ENCODE peak calls at places on chromosomes 16 and 17, in four cellular contexts. X, R, O and Z are unnamed samples.

GRCh38 chr17:15659663-15660062 is 24.4 kb downstream of the TRIM16 start:
- DNase-seq in X (no peak), R (no peak), O (no peak), Z (no peak)

GRCh38 chr17:31260151-31260550 is 36.9 kb downstream of the OMG start:
- DNase-seq in X (no peak), R (no peak), O (no peak), Z (no peak)

GRCh38 chr17:78255029-78255656 is 23.7 kb downstream of the TMEM235 start:
- DNase-seq in X (no peak), R (no peak), O (no peak), Z (no peak)

GRCh38 chr17:57609878-57610270 is 135.2 kb downstream of the CCDC182 start:
- DNase-seq in X (no peak), R (no peak), O (no peak), Z (no peak)

GRCh38 chr17:42519546-42520444 is 16.2 kb upstream of the NAGLU start:
- DNase-seq in X (no peak), R (peak), O (peak), Z (peak)

GRCh38 chr17:60792250-60792898 is 114.7 kb downstream of the BCAS3 start:
- DNase-seq in X (no peak), R (no peak), O (no peak), Z (no peak)

GRCh38 chr16:4882633-4883285 is 35.5 kb downstream of the UBN1 start:
- DNase-seq in X (no peak), R (no peak), O (no peak), Z (peak)

GRCh38 chr16:75624921-75625334 is 1.8 kb upstream of the ADAT1 start:
- DNase-seq in X (no peak), R (no peak), O (peak), Z (peak)

GRCh38 chr17:38454528-38454927 is 26.3 kb downstream of the ARHGAP23 start:
- DNase-seq in X (no peak), R (peak), O (no peak), Z (peak)

GRCh38 chr16:23905027-23905426 is 69.2 kb downstream of the PRKCB start:
- DNase-seq in X (no peak), R (no peak), O (no peak), Z (no peak)

GRCh38 chr16:22624038-22624656 is 113.5 kb downstream of the NPIPB5 start:
- DNase-seq in X (no peak), R (no peak), O (no peak), Z (no peak)

GRCh38 chr17:20121359-20122235 is 112.4 kb downstream of the SPECC1 start:
- DNase-seq in X (peak), R (no peak), O (peak), Z (peak)

GRCh38 chr17:72516772-72517399 is 396.1 kb downstream of the SOX9 start:
- DNase-seq in X (no peak), R (no peak), O (no peak), Z (no peak)

GRCh38 chr17:28917465-28917864 is 14.6 kb upstream of the DHRS13 start:
- DNase-seq in X (no peak), R (no peak), O (no peak), Z (no peak)

GRCh38 chr17:3894927-3895343 is 2.1 kb upstream of the CAMKK1 start:
- DNase-seq in X (no peak), R (no peak), O (no peak), Z (peak)

GRCh38 chr17:82750241-82750905 is 1.5 kb upstream of the TBCD start:
- DNase-seq in X (no peak), R (no peak), O (peak), Z (no peak)

GRCh38 chr16:1495281-1496262 is 2.4 kb downstream of the TELO2 start:
- DNase-seq in X (no peak), R (no peak), O (no peak), Z (no peak)

GRCh38 chr17:59375858-59376257 is 44.4 kb downstream of the YPEL2 start:
- DNase-seq in X (no peak), R (no peak), O (no peak), Z (no peak)

GRCh38 chr17:45783593-45784292 is 377 bp upstream of the CRHR1 start:
- DNase-seq in X (no peak), R (no peak), O (no peak), Z (no peak)

GRCh38 chr17:82384730-82385429 is 13.3 kb downstream of the UTS2R start:
- DNase-seq in X (no peak), R (no peak), O (no peak), Z (peak)

GRCh38 chr17:48843172-48843900 is 12.5 kb downstream of the CALCOCO2 start:
- DNase-seq in X (no peak), R (no peak), O (no peak), Z (peak)

GRCh38 chr17:43831633-43832032 is 1.3 kb downstream of the MPP3 start:
- DNase-seq in X (no peak), R (peak), O (no peak), Z (no peak)

GRCh38 chr16:49900875-49901274 is 45.0 kb upstream of the ZNF423 start:
- DNase-seq in X (no peak), R (no peak), O (no peak), Z (no peak)

GRCh38 chr17:34519286-34519685 is 60.1 kb upstream of the TMEM132E start:
- DNase-seq in X (no peak), R (no peak), O (peak), Z (no peak)